ENCODE peak calls at places on chromosome 4, in seven cellular contexts. W, K, M, J, S, P and Y are unnamed samples.

GRCh38 chr4:83932996-83933395 is 397.1 kb downstream of the GPAT3 start:
- DNase-seq in W (no peak), K (no peak), M (no peak), J (no peak), S (no peak), P (no peak), Y (no peak)

GRCh38 chr4:168843635-168844034 is 166.4 kb downstream of the CBR4 start:
- DNase-seq in W (no peak), K (no peak), M (no peak), J (no peak), S (no peak), P (no peak), Y (no peak)

GRCh38 chr4:168666531-168666930 is 169.7 kb downstream of the PALLD start:
- DNase-seq in W (no peak), K (no peak), M (no peak), J (no peak), S (no peak), P (no peak), Y (no peak)

GRCh38 chr4:16294455-16294854 is 68.2 kb upstream of the TAPT1 start:
- DNase-seq in W (no peak), K (no peak), M (no peak), J (no peak), S (no peak), P (no peak), Y (no peak)

GRCh38 chr4:6746721-6747689 is 31.0 kb downstream of the BLOC1S4 start:
- DNase-seq in W (no peak), K (no peak), M (no peak), J (no peak), S (no peak), P (no peak), Y (no peak)

GRCh38 chr4:26372525-26373172 is 51.8 kb downstream of the RBPJ start:
- DNase-seq in W (no peak), K (peak), M (no peak), J (peak), S (no peak), P (no peak), Y (peak)

GRCh38 chr4:153205028-153205648 is 895 bp downstream of the TRIM2 start:
- DNase-seq in W (no peak), K (no peak), M (no peak), J (peak), S (no peak), P (no peak), Y (no peak)

GRCh38 chr4:152682143-152682542 is 2.3 kb upstream of the TMEM154 start:
- DNase-seq in W (no peak), K (no peak), M (no peak), J (no peak), S (no peak), P (no peak), Y (no peak)

GRCh38 chr4:166169111-166169510 is 296.1 kb downstream of the TLL1 start:
- DNase-seq in W (no peak), K (no peak), M (no peak), J (no peak), S (no peak), P (no peak), Y (no peak)

GRCh38 chr4:15898902-15899301 is 39.6 kb downstream of the FGFBP1 start:
- DNase-seq in W (no peak), K (no peak), M (no peak), J (no peak), S (no peak), P (peak), Y (no peak)

GRCh38 chr4:2794707-2795557 is 2.0 kb downstream of the SH3BP2 start:
- DNase-seq in W (no peak), K (no peak), M (peak), J (no peak), S (peak), P (peak), Y (no peak)

GRCh38 chr4:81818385-81818784 is 346.7 kb upstream of the RASGEF1B start:
- DNase-seq in W (no peak), K (no peak), M (no peak), J (no peak), S (no peak), P (no peak), Y (no peak)

GRCh38 chr4:628346-628745 is 3.0 kb downstream of the PDE6B start:
- DNase-seq in W (no peak), K (no peak), M (no peak), J (no peak), S (peak), P (peak), Y (no peak)

GRCh38 chr4:1731180-1731579 is 9.9 kb downstream of the TACC3 start:
- DNase-seq in W (no peak), K (no peak), M (no peak), J (no peak), S (no peak), P (no peak), Y (no peak)

GRCh38 chr4:168218663-168219062 is 99.9 kb downstream of the DDX60 start:
- DNase-seq in W (no peak), K (no peak), M (no peak), J (no peak), S (no peak), P (no peak), Y (no peak)

GRCh38 chr4:112523008-112523440 is 7.0 kb upstream of the NEUROG2 start:
- DNase-seq in W (no peak), K (no peak), M (no peak), J (peak), S (no peak), P (no peak), Y (no peak)

GRCh38 chr4:186144180-186144579 is 39.7 kb downstream of the FAM149A start:
- DNase-seq in W (no peak), K (no peak), M (no peak), J (no peak), S (no peak), P (no peak), Y (no peak)

GRCh38 chr4:7842384-7843279 is 97.0 kb downstream of the AFAP1 start:
- DNase-seq in W (no peak), K (no peak), M (peak), J (no peak), S (no peak), P (peak), Y (no peak)

GRCh38 chr4:122759639-122760310 is 27.3 kb downstream of the BBS12 start:
- DNase-seq in W (no peak), K (no peak), M (no peak), J (no peak), S (no peak), P (no peak), Y (no peak)

GRCh38 chr4:40132816-40133215 is 64.0 kb upstream of the RHOH start:
- DNase-seq in W (no peak), K (no peak), M (no peak), J (no peak), S (no peak), P (no peak), Y (no peak)

GRCh38 chr4:106986486-106986885 is 49.6 kb downstream of the DKK2 start:
- DNase-seq in W (no peak), K (no peak), M (no peak), J (no peak), S (no peak), P (no peak), Y (no peak)

GRCh38 chr4:22987861-22988260 is 295.1 kb downstream of the GBA3 start:
- DNase-seq in W (no peak), K (no peak), M (no peak), J (no peak), S (no peak), P (no peak), Y (no peak)

GRCh38 chr4:72208421-72209075 is 176.7 kb downstream of the NPFFR2 start:
- DNase-seq in W (no peak), K (no peak), M (no peak), J (no peak), S (no peak), P (no peak), Y (no peak)

GRCh38 chr4:107897823-107898222 is 33.5 kb upstream of the CYP2U1 start:
- DNase-seq in W (no peak), K (no peak), M (no peak), J (no peak), S (no peak), P (no peak), Y (no peak)

GRCh38 chr4:118344801-118345200 is 8.0 kb downstream of the PRSS12 start:
- DNase-seq in W (no peak), K (no peak), M (no peak), J (no peak), S (no peak), P (no peak), Y (no peak)

GRCh38 chr4:39763714-39764572 is 66.0 kb downstream of the UBE2K start:
- DNase-seq in W (no peak), K (no peak), M (no peak), J (no peak), S (no peak), P (no peak), Y (no peak)

GRCh38 chr4:113997206-113997605 is 17.8 kb upstream of the ARSJ start:
- DNase-seq in W (no peak), K (no peak), M (no peak), J (no peak), S (no peak), P (no peak), Y (no peak)

GRCh38 chr4:1571986-1572385 is 112.1 kb downstream of the FAM53A start:
- DNase-seq in W (no peak), K (no peak), M (peak), J (no peak), S (no peak), P (no peak), Y (no peak)

GRCh38 chr4:20675786-20676185 is 24.5 kb upstream of the PACRGL start:
- DNase-seq in W (no peak), K (no peak), M (no peak), J (no peak), S (no peak), P (no peak), Y (no peak)